ENCODE peak calls at places on chromosomes 11 and 22, in eight cellular contexts. V, O, H, X, Y, W, G and C are unnamed samples.

GRCh38 chr11:132095230-132096165 is 725.1 kb downstream of the NTM start:
- DNase-seq in V (no peak), O (no peak), H (no peak), X (no peak), Y (no peak), W (no peak), G (no peak), C (no peak)

GRCh38 chr11:13440100-13440855 is 22.7 kb downstream of the BTBD10 start:
- DNase-seq in V (peak; percentile 32), O (peak; percentile 68), H (no peak), X (peak; percentile 22), Y (no peak), W (no peak), G (no peak), C (no peak)

GRCh38 chr22:45867118-45867905 is 109.7 kb downstream of the WNT7B start:
- DNase-seq in V (peak; percentile 70), O (no peak), H (no peak), X (no peak), Y (peak; percentile 24), W (peak; percentile 62), G (peak; percentile 14), C (no peak)

GRCh38 chr11:36447947-36448346 is 62.1 kb downstream of the TRAF6 start:
- DNase-seq in V (no peak), O (no peak), H (no peak), X (no peak), Y (no peak), W (no peak), G (no peak), C (no peak)

GRCh38 chr22:32637951-32638350 is 163.3 kb downstream of the FBXO7 start:
- DNase-seq in V (no peak), O (no peak), H (no peak), X (no peak), Y (no peak), W (no peak), G (no peak), C (no peak)

GRCh38 chr22:20865869-20866445 is 7.2 kb downstream of the SNAP29 start:
- DNase-seq in V (no peak), O (no peak), H (no peak), X (no peak), Y (no peak), W (no peak), G (no peak), C (no peak)

GRCh38 chr22:32043391-32043790 is 330 bp downstream of the SLC5A1 start:
- DNase-seq in V (no peak), O (no peak), H (no peak), X (no peak), Y (no peak), W (no peak), G (no peak), C (no peak)

GRCh38 chr11:574632-575323 is 1.5 kb upstream of the PHRF1 start:
- DNase-seq in V (peak; percentile 33), O (no peak), H (no peak), X (no peak), Y (no peak), W (peak; percentile 58), G (no peak), C (no peak)

GRCh38 chr11:69007978-69008381 is 5.1 kb downstream of the MRGPRF start:
- DNase-seq in V (no peak), O (peak; percentile 69), H (no peak), X (peak; percentile 63), Y (no peak), W (peak; percentile 42), G (peak; percentile 26), C (no peak)

GRCh38 chr11:5369793-5370192 is 13.8 kb upstream of the OR51M1 start:
- DNase-seq in V (peak; percentile 14), O (no peak), H (peak; percentile 73), X (no peak), Y (no peak), W (no peak), G (no peak), C (no peak)

GRCh38 chr11:59776210-59777066 is 21.3 kb downstream of the STX3 start:
- DNase-seq in V (no peak), O (no peak), H (no peak), X (no peak), Y (no peak), W (no peak), G (no peak), C (no peak)

GRCh38 chr22:41687901-41688364 is 734 bp downstream of the SNU13 start:
- DNase-seq in V (peak; percentile 62), O (no peak), H (peak; percentile 41), X (peak; percentile 52), Y (no peak), W (no peak), G (no peak), C (no peak)

GRCh38 chr11:133719532-133720235 is 125.6 kb downstream of the SPATA19 start:
- DNase-seq in V (no peak), O (no peak), H (no peak), X (no peak), Y (no peak), W (no peak), G (no peak), C (no peak)

GRCh38 chr11:134033696-134034491 is 35.0 kb upstream of the JAM3 start:
- DNase-seq in V (peak; percentile 93), O (peak; percentile 95), H (peak; percentile 7), X (peak; percentile 82), Y (peak; percentile 82), W (peak; percentile 84), G (peak; percentile 84), C (peak; percentile 46)

GRCh38 chr11:7545611-7546010 is 31.8 kb downstream of the PPFIBP2 start:
- DNase-seq in V (no peak), O (no peak), H (no peak), X (no peak), Y (no peak), W (no peak), G (no peak), C (no peak)

GRCh38 chr11:17604913-17605230 is 57.8 kb downstream of the OTOG start:
- DNase-seq in V (no peak), O (no peak), H (no peak), X (no peak), Y (no peak), W (peak; percentile 39), G (no peak), C (no peak)

GRCh38 chr11:17604201-17604912 is 57.3 kb downstream of the OTOG start:
- DNase-seq in V (no peak), O (no peak), H (no peak), X (no peak), Y (no peak), W (peak; percentile 41), G (no peak), C (no peak)

GRCh38 chr11:17602105-17603001 is 55.3 kb downstream of the OTOG start:
- DNase-seq in V (no peak), O (no peak), H (no peak), X (no peak), Y (no peak), W (no peak), G (no peak), C (no peak)

GRCh38 chr11:17601206-17602075 is 54.4 kb downstream of the OTOG start:
- DNase-seq in V (peak; percentile 26), O (no peak), H (no peak), X (no peak), Y (no peak), W (no peak), G (no peak), C (no peak)

GRCh38 chr11:17603056-17603825 is 56.2 kb downstream of the OTOG start:
- DNase-seq in V (no peak), O (no peak), H (no peak), X (no peak), Y (no peak), W (no peak), G (no peak), C (no peak)
- H3K4me1 ChIP-seq in V (no peaks in the 10 kb centered on the region), O (no peaks in the 10 kb centered on the region), H (no peaks in the 10 kb centered on the region), X (no peaks in the 10 kb centered on the region), Y (no peaks in the 10 kb centered on the region), W (no peaks in the 10 kb centered on the region), G (no peaks in the 10 kb centered on the region), C (no peaks in the 10 kb centered on the region)

GRCh38 chr11:8715501-8715900 is 32.9 kb downstream of the RPL27A start:
- DNase-seq in V (no peak), O (no peak), H (no peak), X (no peak), Y (peak; percentile 37), W (no peak), G (no peak), C (no peak)
- H3K4me1 ChIP-seq in V (no peaks in the 10 kb centered on the region), O (peaks cover 80% of the 10 kb centered on the region), H (no peaks in the 10 kb centered on the region), X (peaks cover 43% of the 10 kb centered on the region), Y (peaks cover 71% of the 10 kb centered on the region), W (peaks cover 18% of the 10 kb centered on the region), G (peaks cover 44% of the 10 kb centered on the region), C (no peaks in the 10 kb centered on the region)

DNA sequence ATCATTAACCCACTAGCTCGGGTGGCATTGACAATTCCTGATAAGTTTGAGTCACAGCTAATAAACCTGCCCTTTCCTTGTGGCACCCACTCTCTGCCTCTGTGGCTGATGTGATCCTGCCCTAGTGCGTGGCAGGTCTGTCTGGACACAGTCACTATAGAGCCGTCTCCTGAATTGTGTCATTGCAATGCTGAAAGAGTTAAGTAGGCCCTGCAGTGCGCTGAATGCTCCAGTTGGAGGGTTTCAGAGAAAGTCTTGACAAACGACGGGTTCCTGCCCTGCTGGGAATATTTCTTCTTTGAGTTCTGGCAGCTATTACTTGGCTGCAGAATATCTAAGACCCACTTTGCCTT is 19.5 kb upstream of the C11orf96 start:
- DNase-seq in V (no peak), O (peak; percentile 76), H (no peak), X (no peak), Y (no peak), W (no peak), G (no peak), C (no peak)
- H3K4me1 ChIP-seq in V (peaks cover 12% of the 10 kb centered on the region), O (peaks cover 71% of the 10 kb centered on the region), H (peaks cover 47% of the 10 kb centered on the region), X (peaks cover 56% of the 10 kb centered on the region), Y (peaks cover 77% of the 10 kb centered on the region), W (no peaks in the 10 kb centered on the region), G (peaks cover 24% of the 10 kb centered on the region), C (no peaks in the 10 kb centered on the region)

DNA sequence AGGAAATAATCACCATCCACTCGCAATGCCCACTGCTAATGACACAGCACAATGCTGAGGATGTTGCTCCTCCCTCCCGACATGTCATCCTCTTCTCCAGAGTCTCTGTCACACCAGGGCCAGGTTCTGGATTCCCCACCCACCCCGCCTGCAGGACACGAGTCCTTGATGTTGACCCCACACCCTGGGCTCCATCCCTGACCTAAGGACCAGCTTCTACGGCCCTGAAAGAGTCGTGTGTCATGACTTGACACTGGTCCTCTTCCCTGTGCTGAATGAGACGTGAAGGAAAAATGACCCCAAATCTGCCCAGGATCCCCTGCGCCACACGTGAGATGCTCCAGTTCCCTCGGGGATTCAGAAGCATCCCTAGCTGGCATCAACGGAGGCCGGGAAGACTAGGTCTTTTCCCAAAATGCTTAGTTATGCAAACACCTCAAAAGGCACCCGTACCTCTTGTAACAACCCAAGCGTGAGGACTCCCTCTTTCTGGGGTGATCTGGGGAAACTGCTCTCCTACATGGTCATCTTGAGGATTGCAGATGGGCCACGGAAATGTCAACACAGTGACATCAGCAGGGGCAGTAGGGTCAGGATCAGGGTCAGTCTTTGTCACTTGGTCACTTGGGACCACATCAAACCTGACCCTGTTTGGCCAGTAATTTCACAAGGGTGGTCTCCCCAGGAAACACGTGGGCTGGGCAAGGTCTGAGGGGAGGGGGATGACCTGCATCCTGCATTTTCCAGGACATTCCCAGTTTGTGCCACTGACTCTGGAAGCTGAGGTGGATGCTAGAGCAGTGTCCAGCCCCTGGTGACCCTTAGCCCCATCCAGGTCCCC is 42.0 kb downstream of the IGLL5 start:
- DNase-seq in V (no peak), O (no peak), H (peak; percentile 51), X (no peak), Y (no peak), W (no peak), G (no peak), C (no peak)
- H3K4me1 ChIP-seq in V (no peaks in the 10 kb centered on the region), O (no peaks in the 10 kb centered on the region), H (peaks cover 89% of the 10 kb centered on the region), X (no peaks in the 10 kb centered on the region), Y (peaks cover 11% of the 10 kb centered on the region), W (no peaks in the 10 kb centered on the region), G (no peaks in the 10 kb centered on the region), C (peaks cover 10% of the 10 kb centered on the region)

GRCh38 chr11:2409026-2409553 is 8.5 kb downstream of the TSSC4 start:
- DNase-seq in V (peak; percentile 21), O (no peak), H (no peak), X (no peak), Y (no peak), W (no peak), G (peak; percentile 66), C (no peak)
- H3K4me1 ChIP-seq in V (peaks cover 15% of the 10 kb centered on the region), O (no peaks in the 10 kb centered on the region), H (no peaks in the 10 kb centered on the region), X (no peaks in the 10 kb centered on the region), Y (no peaks in the 10 kb centered on the region), W (no peaks in the 10 kb centered on the region), G (peaks cover 12% of the 10 kb centered on the region), C (no peaks in the 10 kb centered on the region)